ENCODE peak calls at places on chromosomes 2 and 18, in seven cellular contexts. S is AG10803, H is mammary epithelial cell, B is fibroblast of the aortic adventitia, X is fibroblast of lung, C is pancreas, K is ovary. R is an unnamed sample.

GRCh38 chr2:219723311-219723710 is 95.9 kb downstream of the SLC4A3 start:
- DNase-seq in S (no peak), B (no peak), C (no peak), H (no peak), K (no peak), X (no peak), R (no peak)

GRCh38 chr2:232843860-232844259 is 26.2 kb upstream of the SNORC start:
- DNase-seq in K (no peak), H (no peak), S (no peak), C (no peak), X (no peak), B (no peak), R (no peak)

GRCh38 chr2:225400546-225400945 is 1.0 kb downstream of the NYAP2 start:
- DNase-seq in K (no peak), X (no peak), B (no peak), S (no peak), H (no peak), C (no peak), R (no peak)

GRCh38 chr2:39217192-39217550 is 26.6 kb downstream of the CDKL4 start:
- DNase-seq in H (no peak), C (no peak), B (no peak), X (no peak), K (no peak), S (no peak), R (no peak)

GRCh38 chr2:53600835-53601234 is 166.8 kb upstream of the CHAC2 start:
- DNase-seq in S (peak), X (peak), B (no peak), K (no peak), H (peak), C (no peak), R (no peak)

GRCh38 chr2:231294578-231295362 is 96.3 kb downstream of the ARMC9 start:
- DNase-seq in K (no peak), C (no peak), S (no peak), B (peak), X (no peak), H (no peak), R (no peak)

GRCh38 chr2:172249336-172249735 is 146.6 kb upstream of the DLX2 start:
- DNase-seq in K (no peak), C (no peak), S (no peak), X (peak), B (peak), H (peak), R (no peak)

GRCh38 chr2:67038195-67038594 is 358.9 kb upstream of the ETAA1 start:
- DNase-seq in H (no peak), C (peak), S (no peak), B (no peak), K (no peak), X (no peak), R (no peak)

GRCh38 chr18:28905509-28905908 is 728.6 kb upstream of the CDH2 start:
- DNase-seq in S (peak), K (no peak), H (peak), X (peak), B (peak), C (no peak), R (no peak)

GRCh38 chr2:50513724-50514123 is 518.2 kb downstream of the NRXN1 start:
- DNase-seq in X (no peak), K (no peak), B (no peak), S (no peak), C (no peak), H (no peak), R (no peak)

GRCh38 chr18:69978743-69979715 is 31.4 kb upstream of the CD226 start:
- DNase-seq in S (no peak), H (no peak), C (no peak), X (no peak), B (no peak), K (no peak), R (no peak)

GRCh38 chr2:137183206-137183605 is 417.9 kb downstream of the THSD7B start:
- DNase-seq in H (no peak), B (no peak), X (no peak), S (no peak), K (no peak), C (no peak), R (no peak)

GRCh38 chr2:216139884-216140283 is 30.7 kb downstream of the XRCC5 start:
- DNase-seq in X (no peak), K (no peak), C (no peak), S (no peak), B (no peak), H (peak), R (no peak)

GRCh38 chr18:42636309-42636708 is 479.2 kb downstream of the RIT2 start:
- DNase-seq in X (no peak), H (no peak), C (no peak), S (no peak), K (no peak), B (no peak), R (no peak)

GRCh38 chr2:551621-552020 is 125.6 kb downstream of the TMEM18 start:
- DNase-seq in H (no peak), B (no peak), C (no peak), X (no peak), S (no peak), K (no peak), R (no peak)

GRCh38 chr2:47064076-47064475 is 91.0 kb downstream of the STPG4 start:
- DNase-seq in C (no peak), H (no peak), S (no peak), K (no peak), X (no peak), B (no peak), R (no peak)

GRCh38 chr2:60484080-60484737 is 69.2 kb downstream of the BCL11A start:
- DNase-seq in X (peak), C (no peak), K (no peak), S (peak), H (no peak), B (peak), R (peak)

GRCh38 chr2:100213595-100213994 is 71.2 kb upstream of the AFF3 start:
- DNase-seq in X (no peak), B (no peak), H (no peak), S (no peak), K (no peak), C (peak), R (no peak)

GRCh38 chr2:66748939-66749338 is 314.0 kb downstream of the MEIS1 start:
- DNase-seq in C (no peak), H (no peak), K (no peak), S (no peak), B (no peak), X (no peak), R (no peak)

GRCh38 chr2:26077291-26077690 is 43.4 kb downstream of the RAB10 start:
- DNase-seq in K (no peak), X (no peak), B (no peak), H (no peak), S (no peak), C (no peak), R (no peak)

GRCh38 chr2:156349605-156350004 is 17.1 kb upstream of the NR4A2 start:
- DNase-seq in B (no peak), S (no peak), H (no peak), K (no peak), X (no peak), C (no peak), R (no peak)

GRCh38 chr2:150125708-150126107 is 361.8 kb downstream of the RND3 start:
- DNase-seq in B (peak), C (no peak), H (peak), K (no peak), X (peak), S (peak), R (peak)

GRCh38 chr18:23245461-23245860 is 110.2 kb downstream of the CABLES1 start:
- DNase-seq in C (no peak), X (no peak), B (no peak), H (no peak), K (no peak), S (no peak), R (no peak)

GRCh38 chr2:129812071-129812470 is 167.4 kb upstream of the RAB6C start:
- DNase-seq in C (no peak), X (no peak), K (no peak), B (no peak), H (no peak), S (no peak), R (no peak)

GRCh38 chr2:123514808-123515207 is 510.3 kb upstream of the CNTNAP5 start:
- DNase-seq in C (no peak), H (no peak), X (no peak), S (no peak), B (no peak), K (no peak), R (no peak)

GRCh38 chr2:234771176-234771575 is 180.6 kb upstream of the SH3BP4 start:
- DNase-seq in C (no peak), K (no peak), S (no peak), X (peak), H (no peak), B (no peak), R (no peak)

GRCh38 chr18:9779630-9780029 is 71.5 kb downstream of the RAB31 start:
- DNase-seq in C (no peak), B (peak), X (no peak), H (peak), S (peak), K (no peak), R (no peak)

GRCh38 chr2:207107120-207107519 is 58.6 kb downstream of the KLF7 start:
- DNase-seq in S (no peak), K (no peak), C (no peak), H (no peak), X (no peak), B (no peak), R (no peak)

GRCh38 chr18:23337599-23338444 is 115.3 kb upstream of the RIOK3 start:
- DNase-seq in H (peak), C (no peak), K (no peak), B (no peak), S (peak), X (peak), R (no peak)

GRCh38 chr2:160287476-160287875 is 87.4 kb upstream of the ITGB6 start:
- DNase-seq in H (no peak), B (no peak), S (no peak), X (no peak), K (no peak), C (no peak), R (no peak)

GRCh38 chr2:229118947-229119346 is 152.1 kb downstream of the PID1 start:
- DNase-seq in X (no peak), H (no peak), B (no peak), K (no peak), S (no peak), C (no peak), R (no peak)

GRCh38 chr2:33518929-33519328 is 42.5 kb downstream of the RASGRP3 start:
- DNase-seq in S (peak), K (no peak), X (peak), H (peak), B (no peak), C (no peak), R (no peak)

GRCh38 chr2:111030271-111030891 is 90.3 kb upstream of the BCL2L11 start:
- DNase-seq in K (no peak), S (no peak), H (no peak), C (no peak), X (no peak), B (no peak), R (no peak)

GRCh38 chr2:45571940-45572339 is 39.1 kb downstream of the SRBD1 start:
- DNase-seq in K (no peak), X (no peak), B (no peak), C (no peak), S (no peak), H (no peak), R (no peak)

GRCh38 chr2:237618449-237618848 is 8.9 kb upstream of the LRRFIP1 start:
- DNase-seq in S (peak), H (no peak), K (no peak), X (peak), B (peak), C (no peak), R (no peak)

GRCh38 chr18:67783215-67783946 is 266.9 kb upstream of the DSEL start:
- DNase-seq in B (peak), K (no peak), X (peak), S (peak), H (peak), C (no peak), R (peak)

GRCh38 chr2:1731963-1732768 is 12.1 kb downstream of the PXDN start:
- DNase-seq in H (no peak), K (peak), S (peak), C (no peak), B (peak), X (no peak), R (peak)

GRCh38 chr2:39437522-39438296 is 624 bp upstream of the MAP4K3 start:
- DNase-seq in C (peak), X (peak), S (no peak), K (peak), H (peak), B (peak), R (no peak)

GRCh38 chr18:24553886-24554285 is 93.4 kb downstream of the HRH4 start:
- DNase-seq in X (no peak), S (no peak), C (no peak), H (no peak), K (no peak), B (no peak), R (no peak)

GRCh38 chr2:196801578-196801977 is 2.1 kb upstream of the GTF3C3 start:
- DNase-seq in K (no peak), C (no peak), X (peak), S (peak), H (peak), B (no peak), R (no peak)

GRCh38 chr2:5703166-5703565 is 11.0 kb downstream of the SOX11 start:
- DNase-seq in X (no peak), K (no peak), S (no peak), C (no peak), H (no peak), B (no peak), R (no peak)
- TF ChIP-seq CTCF in X (no peak), K (no peak), S (no peak), C (no peak), H (no peak), B (no peak), R (no peak)

GRCh38 chr2:75844651-75845050 is 133.9 kb upstream of the GCFC2 start:
- DNase-seq in H (no peak), X (peak), C (no peak), K (no peak), B (no peak), S (no peak), R (no peak)

GRCh38 chr2:75846683-75847190 is 136.0 kb upstream of the GCFC2 start:
- DNase-seq in K (no peak), X (peak), S (no peak), B (no peak), H (no peak), C (no peak), R (no peak)
- H3K4me3 ChIP-seq in K (no peak), X (no peak), S (no peak), B (no peak), H (no peak), C (no peak), R (no peak)

GRCh38 chr2:191188550-191189093 is 37.8 kb upstream of the STAT4 start:
- DNase-seq in K (no peak), H (no peak), C (no peak), S (no peak), X (no peak), B (no peak), R (no peak)
- TF ChIP-seq CTCF in K (no peak), H (no peak), C (no peak), S (no peak), X (no peak), B (no peak), R (no peak)

GRCh38 chr2:190655570-190655969 is 6.7 kb downstream of the NAB1 start:
- DNase-seq in H (no peak), X (no peak), C (no peak), K (no peak), B (no peak), S (no peak), R (no peak)

GRCh38 chr2:190653931-190654330 is 5.0 kb downstream of the NAB1 start:
- DNase-seq in B (no peak), C (no peak), H (peak), K (no peak), X (peak), S (no peak), R (no peak)

GRCh38 chr2:190655113-190655512 is 6.2 kb downstream of the NAB1 start:
- DNase-seq in S (no peak), X (no peak), H (no peak), K (no peak), B (no peak), C (no peak), R (no peak)

GRCh38 chr2:190657474-190658252 is 8.8 kb downstream of the NAB1 start:
- DNase-seq in C (no peak), K (no peak), X (no peak), B (no peak), H (no peak), S (no peak), R (no peak)

DNA sequence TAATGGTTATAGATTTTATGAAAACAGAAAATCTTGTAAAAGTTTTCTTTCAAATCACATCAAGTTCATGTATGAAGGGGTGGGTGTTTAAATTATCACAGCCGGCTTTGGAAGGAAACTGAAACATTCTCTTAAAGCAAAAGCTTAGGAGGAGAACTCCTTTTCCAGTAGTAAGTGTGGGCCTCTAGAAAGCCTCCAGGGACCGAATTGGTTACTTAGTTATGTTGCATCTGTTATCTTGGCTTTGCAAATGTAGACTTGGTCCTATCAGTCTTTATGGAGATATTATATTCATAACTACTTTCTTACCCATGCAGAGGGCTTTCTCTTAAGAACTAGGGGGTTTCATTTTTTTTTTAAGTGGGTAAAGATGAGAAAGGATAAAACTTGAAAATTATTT is 7.4 kb downstream of the NAB1 start:
- DNase-seq in C (no peak), S (no peak), X (no peak), K (no peak), H (no peak), B (no peak), R (no peak)
- H3K4me3 ChIP-seq in C (no peak), S (no peak), X (no peak), K (no peak), H (no peak), B (no peak), R (no peak)

GRCh38 chr2:109457811-109458210 is 156.0 kb downstream of the SEPTIN10 start:
- DNase-seq in X (no peak), C (no peak), S (no peak), K (no peak), H (no peak), B (no peak), R (no peak)
- TF ChIP-seq CTCF in X (peak), C (no peak), S (no peak), K (no peak), H (no peak), B (no peak), R (no peak)

GRCh38 chr18:36157441-36157840 is 27.7 kb downstream of the ELP2 start:
- DNase-seq in S (peak), K (no peak), X (peak), H (no peak), C (no peak), B (peak), R (no peak)
- H3K4me3 ChIP-seq in S (no peak), K (no peak), X (no peak), H (no peak), C (no peak), B (no peak), R (no peak)